ENCODE peak calls at places on chromosomes 12 and 14, in five cellular contexts. Z, O, R, S and Q are unnamed samples.

GRCh38 chr12:91361864-91362263 is 179.2 kb upstream of the DCN start:
- DNase-seq in R (peak; percentile 24), O (peak; percentile 22), S (no peak), Z (peak; percentile 20), Q (no peak)

GRCh38 chr14:74459289-74459946 is 33.4 kb upstream of the SYNDIG1L start:
- DNase-seq in S (no peak), O (no peak), Z (peak; percentile 69), R (peak; percentile 24), Q (peak; percentile 33)

GRCh38 chr12:3604281-3604680 is 113.3 kb downstream of the PRMT8 start:
- DNase-seq in Z (no peak), O (no peak), R (no peak), S (no peak), Q (no peak)

GRCh38 chr12:10362828-10363664 is 26.8 kb downstream of the KLRK1 start:
- DNase-seq in O (no peak), S (peak; percentile 35), Z (no peak), R (no peak), Q (no peak)

GRCh38 chr14:95915326-95915725 is 38.7 kb downstream of the TUNAR start:
- DNase-seq in S (no peak), R (no peak), O (peak; percentile 55), Z (no peak), Q (peak; percentile 64)

GRCh38 chr14:64220466-64220865 is 73.7 kb downstream of the ESR2 start:
- DNase-seq in R (no peak), Z (no peak), O (no peak), S (no peak), Q (no peak)

GRCh38 chr12:75994069-75994740 is 37.4 kb downstream of the PHLDA1 start:
- DNase-seq in O (no peak), Z (no peak), S (no peak), R (no peak), Q (no peak)

GRCh38 chr12:1927051-1927680 is 8.7 kb upstream of the CACNA2D4 start:
- DNase-seq in O (no peak), Z (no peak), S (no peak), R (no peak), Q (peak; percentile 35)

GRCh38 chr12:54649825-54650224 is 1.7 kb upstream of the DCD start:
- DNase-seq in Z (no peak), R (no peak), O (no peak), S (no peak), Q (no peak)

GRCh38 chr12:5567021-5567744 is 135.3 kb downstream of the NTF3 start:
- DNase-seq in O (no peak), R (no peak), Z (no peak), S (no peak), Q (no peak)

GRCh38 chr12:14886271-14886670 is 617 bp upstream of the MGP start:
- DNase-seq in S (no peak), R (no peak), Z (no peak), O (no peak), Q (no peak)

GRCh38 chr14:68792022-68792829 is 641 bp downstream of the ZFP36L1 start:
- DNase-seq in S (no peak), O (no peak), R (no peak), Z (no peak), Q (no peak)

GRCh38 chr12:93587601-93588000 is 15.1 kb downstream of the SOCS2 start:
- DNase-seq in Z (no peak), R (no peak), O (no peak), S (no peak), Q (no peak)

GRCh38 chr14:73221945-73222344 is 15.4 kb upstream of the PAPLN start:
- DNase-seq in Z (no peak), S (no peak), R (no peak), O (no peak), Q (no peak)

GRCh38 chr12:64392221-64392620 is 1.7 kb upstream of the C12orf56 start:
- DNase-seq in R (no peak), O (no peak), S (no peak), Z (peak; percentile 16), Q (no peak)

GRCh38 chr12:28489256-28489655 is 299.0 kb downstream of the CCDC91 start:
- DNase-seq in R (no peak), O (no peak), Z (no peak), S (no peak), Q (no peak)

GRCh38 chr14:90850487-90850886 is 34.3 kb upstream of the TTC7B start:
- DNase-seq in R (peak; percentile 30), O (peak; percentile 36), S (no peak), Z (no peak), Q (peak; percentile 45)

GRCh38 chr14:89924224-89924623 is 30.3 kb downstream of the EFCAB11 start:
- DNase-seq in R (no peak), O (no peak), Z (no peak), S (no peak), Q (no peak)

GRCh38 chr14:90658541-90658967 is 157.7 kb downstream of the TTC7B start:
- DNase-seq in S (no peak), Z (no peak), O (no peak), R (no peak), Q (no peak)

GRCh38 chr14:20662968-20663731 is 21.2 kb upstream of the RNASE4 start:
- DNase-seq in O (no peak), S (peak; percentile 88), R (peak; percentile 76), Z (peak; percentile 74), Q (peak; percentile 96)

GRCh38 chr12:103637429-103637828 is 50.4 kb downstream of the STAB2 start:
- DNase-seq in S (no peak), Z (no peak), O (no peak), R (no peak), Q (no peak)

GRCh38 chr12:104056419-104056972 is 6.5 kb upstream of the GLT8D2 start:
- DNase-seq in R (no peak), Z (no peak), O (no peak), S (no peak), Q (no peak)

GRCh38 chr12:460301-461230 is 827 bp downstream of the B4GALNT3 start:
- DNase-seq in Z (peak; percentile 42), R (no peak), O (no peak), S (no peak), Q (no peak)

GRCh38 chr12:106541201-106541600 is 41.6 kb upstream of the RFX4 start:
- DNase-seq in R (no peak), S (no peak), O (peak; percentile 72), Z (no peak), Q (no peak)

DNA sequence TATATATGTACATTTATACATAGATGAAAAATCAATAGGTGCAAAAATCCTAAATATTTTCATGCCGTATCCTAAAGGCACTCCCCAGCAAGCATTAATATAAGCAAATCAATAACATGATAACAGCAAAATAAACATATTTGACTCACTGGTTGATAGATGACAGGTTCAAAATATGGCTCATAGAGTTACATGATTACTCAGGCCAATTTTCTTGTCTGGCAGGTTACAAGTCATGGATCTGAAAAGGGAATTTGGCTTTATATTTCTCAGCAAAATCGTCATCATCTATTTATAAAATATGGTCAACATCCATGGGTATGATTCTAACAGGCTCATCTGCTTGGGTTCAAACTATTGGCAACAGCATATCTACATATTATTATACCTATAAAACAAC is 34.9 kb upstream of the SYT1 start:
- DNase-seq in S (no peak), O (no peak), Z (no peak), R (no peak), Q (no peak)
- TF ChIP-seq SUZ12 in S (no peak), O (no peak), Z (no peak), R (no peak), Q (no peak)

GRCh38 chr12:59388176-59388575 is 207.7 kb upstream of the SLC16A7 start:
- DNase-seq in Z (no peak), O (no peak), R (no peak), S (no peak), Q (no peak)
- TF ChIP-seq SUZ12 in Z (no peak), O (no peak), R (no peak), S (no peak), Q (no peak)

DNA sequence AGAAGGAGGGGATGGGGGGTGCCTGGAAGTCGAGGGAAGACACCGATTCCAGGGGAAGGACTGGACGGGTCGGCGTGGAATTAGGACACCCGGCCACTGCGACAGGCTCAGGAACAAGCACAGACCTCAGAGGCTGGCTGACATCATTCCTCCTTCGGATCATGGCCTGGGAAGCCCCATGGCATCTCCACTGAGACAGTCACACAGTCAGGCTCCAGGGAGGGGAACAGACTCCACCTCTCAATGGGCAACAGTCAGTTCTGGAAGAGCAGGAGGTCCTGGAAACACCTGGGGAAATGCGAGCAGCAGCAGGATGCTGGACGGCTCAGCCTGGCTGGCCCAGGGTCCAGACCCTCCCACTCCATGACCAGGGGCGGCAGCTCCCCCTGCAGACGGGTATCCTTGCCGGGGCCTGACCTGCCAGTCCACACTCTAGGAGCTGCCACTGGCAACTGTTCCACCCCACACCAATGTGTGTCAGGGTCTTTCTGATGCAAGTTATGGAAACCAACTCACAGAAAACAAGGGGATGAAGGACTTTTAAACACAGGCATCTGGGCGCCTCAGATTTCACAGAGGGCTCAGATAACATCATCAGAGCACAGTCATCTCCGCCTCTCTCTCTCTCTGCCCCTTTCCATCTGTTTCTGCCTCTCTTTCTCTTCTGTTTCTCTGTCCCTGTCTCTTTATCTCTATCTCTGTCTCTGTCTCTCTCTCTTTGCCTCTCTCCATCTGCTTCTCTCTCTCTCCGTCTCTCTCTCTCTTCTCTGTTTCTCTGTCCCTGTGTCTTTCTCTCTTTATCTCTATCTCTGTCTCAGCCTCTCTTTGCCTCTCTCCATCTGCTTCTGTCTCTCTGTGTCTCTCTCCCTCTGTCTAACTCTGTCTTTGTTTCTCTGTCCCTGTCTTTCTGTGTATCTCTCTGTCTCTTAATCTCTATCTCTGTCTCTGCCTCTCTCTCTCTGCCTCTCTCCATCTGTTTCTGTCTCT is 67.6 kb upstream of the FBRSL1 start:
- DNase-seq in Z (no peak), S (no peak), O (no peak), R (no peak), Q (no peak)
- TF ChIP-seq SUZ12 in Z (no peak), S (no peak), O (no peak), R (no peak), Q (no peak)

DNA sequence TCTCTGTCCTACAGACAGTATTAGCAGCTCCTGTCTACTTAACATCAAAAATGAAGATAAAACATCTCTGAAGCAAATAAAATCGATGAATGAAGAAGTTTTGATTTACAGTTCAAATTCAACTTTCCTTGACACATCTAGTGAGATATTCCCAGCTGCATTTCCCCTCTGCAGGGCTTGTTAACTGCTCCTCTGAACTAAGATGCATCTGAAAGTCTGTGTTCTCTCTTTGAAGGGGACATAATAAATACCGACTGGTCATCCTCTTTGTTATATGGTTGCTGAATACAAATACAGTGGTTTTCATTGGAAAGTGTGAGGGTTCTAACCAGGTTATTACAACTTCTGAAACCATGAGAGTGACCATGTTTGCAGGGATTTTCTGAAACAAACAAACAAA is 266.4 kb upstream of the SLC16A7 start:
- DNase-seq in Z (no peak), O (no peak), R (no peak), S (no peak), Q (no peak)
- TF ChIP-seq SUZ12 in Z (no peak), O (no peak), R (no peak), S (no peak), Q (no peak)

DNA sequence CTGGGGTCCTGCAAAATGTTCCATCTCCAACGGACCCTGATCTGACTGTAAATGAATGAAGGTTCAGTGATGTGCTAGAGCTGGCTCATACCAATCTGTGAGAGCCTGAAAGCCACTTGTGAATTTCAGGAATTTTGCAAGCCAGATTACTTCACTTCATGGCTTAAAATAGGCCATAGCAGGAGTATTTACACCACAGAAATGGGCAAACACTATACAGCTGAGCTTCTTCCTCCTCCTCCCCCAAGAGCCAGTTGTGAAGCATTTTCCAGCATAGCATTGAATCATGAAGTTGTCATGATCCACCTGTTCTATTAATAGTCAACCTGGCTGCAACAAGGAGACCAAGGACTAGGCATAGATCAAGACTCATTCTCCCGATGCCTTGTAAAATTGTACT is 141.3 kb upstream of the RASSF8 start:
- DNase-seq in O (no peak), R (no peak), Z (no peak), S (no peak), Q (no peak)
- TF ChIP-seq SUZ12 in O (no peak), R (no peak), Z (no peak), S (no peak), Q (no peak)